ENCODE peak calls at places on chromosomes 7 and 10, in seven cellular contexts. B is pancreas; E is heart left ventricle; Z is activated T-cell treated with anti-CD3 and anti-CD28 coated beads, Interleukin-2, amount 50 U/mL, for 72 hours; T is lower lobe of right lung; Q is neuronal stem cell; X is Right ventricle myocardium inferior. V is an unnamed sample.

GRCh38 chr7:7970620-7971307 is 2.2 kb downstream of the GLCCI1 start:
- DNase-seq in B (no peak), E (no peak), Z (no peak), T (no peak), Q (peak), X (no peak), V (no peak)

GRCh38 chr7:131664570-131664969 is 108.1 kb upstream of the PODXL start:
- DNase-seq in B (no peak), E (no peak), Z (no peak), T (no peak), Q (no peak), X (no peak), V (no peak)

GRCh38 chr7:130996841-130997231 is 262.8 kb upstream of the KLF14 start:
- DNase-seq in B (peak), E (no peak), Z (peak), T (peak), Q (no peak), X (no peak), V (peak)

GRCh38 chr10:43237631-43238446 is 29.0 kb downstream of the RASGEF1A start:
- DNase-seq in B (no peak), E (peak), Z (no peak), T (peak), Q (no peak), X (peak), V (peak)

GRCh38 chr7:24827589-24827988 is 70.3 kb upstream of the GSDME start:
- DNase-seq in B (no peak), E (no peak), Z (no peak), T (no peak), Q (no peak), X (no peak), V (no peak)

GRCh38 chr10:5484205-5484604 is 15.2 kb downstream of the CALML5 start:
- DNase-seq in B (no peak), E (no peak), Z (no peak), T (no peak), Q (no peak), X (no peak), V (no peak)

GRCh38 chr7:17674956-17675300 is 265.4 kb downstream of the SNX13 start:
- DNase-seq in B (no peak), E (no peak), Z (no peak), T (no peak), Q (no peak), X (no peak), V (no peak)

GRCh38 chr10:128922172-128922571 is 544.9 kb upstream of the MGMT start:
- DNase-seq in B (no peak), E (no peak), Z (no peak), T (no peak), Q (no peak), X (no peak), V (no peak)

GRCh38 chr10:73791871-73792400 is 6.5 kb downstream of the ZSWIM8 start:
- DNase-seq in B (no peak), E (no peak), Z (no peak), T (no peak), Q (no peak), X (peak), V (no peak)